ENCODE peak calls at places on chromosomes 12 and 14, in eight cellular contexts. V is foreskin fibroblast, O is RWPE1, I is substantia nigra, H is B cell, R is GM03348, T is aorta, U is progenitor cell of endocrine pancreas. A is an unnamed sample.

GRCh38 chr12:14366211-14366762 is 805 bp downstream of the ATF7IP start:
- DNase-seq in V (no peak), O (peak; percentile 7), T (no peak), U (no peak), R (peak; percentile 14), H (no peak), I (no peak), A (no peak)

GRCh38 chr14:77037886-77038511 is 9.5 kb upstream of the IRF2BPL start:
- DNase-seq in H (no peak), R (no peak), T (peak; percentile 81), U (no peak), O (no peak), V (no peak), I (no peak), A (no peak)

GRCh38 chr12:77947326-77947725 is 116.6 kb downstream of the NAV3 start:
- DNase-seq in H (no peak), T (no peak), R (peak; percentile 28), O (peak; percentile 35), U (no peak), V (peak; percentile 45), I (no peak), A (peak; percentile 39)

GRCh38 chr14:54182419-54183040 is 214.3 kb upstream of the CDKN3 start:
- DNase-seq in V (peak; percentile 70), I (no peak), U (no peak), T (no peak), R (peak; percentile 51), H (no peak), O (peak; percentile 57), A (peak; percentile 52)

GRCh38 chr12:127655691-127656090 is 611.3 kb upstream of the TMEM132C start:
- DNase-seq in R (peak; percentile 41), I (no peak), H (no peak), U (no peak), O (no peak), V (peak; percentile 59), T (no peak), A (peak; percentile 15)

GRCh38 chr12:108039794-108040193 is 89.3 kb upstream of the WSCD2 start:
- DNase-seq in I (no peak), R (no peak), H (no peak), V (no peak), U (no peak), T (no peak), O (no peak), A (no peak)

GRCh38 chr12:131352296-131352900 is 358.5 kb upstream of the SFSWAP start:
- DNase-seq in U (no peak), O (no peak), I (no peak), V (no peak), R (no peak), H (peak; percentile 27), T (peak; percentile 66), A (no peak)

GRCh38 chr14:79044894-79045624 is 874.9 kb downstream of the NRXN3 start:
- DNase-seq in R (peak; percentile 33), H (no peak), V (peak; percentile 94), U (no peak), I (no peak), T (no peak), O (peak; percentile 91), A (peak; percentile 21)

GRCh38 chr14:78959674-78960264 is 789.6 kb downstream of the NRXN3 start:
- DNase-seq in U (peak; percentile 60), H (peak; percentile 59), O (peak; percentile 67), I (peak; percentile 1), V (peak; percentile 67), T (peak; percentile 87), R (peak; percentile 80), A (peak; percentile 66)

GRCh38 chr12:13959131-13959734 is 22.2 kb downstream of the GRIN2B start:
- DNase-seq in H (no peak), O (no peak), U (no peak), I (no peak), V (no peak), T (no peak), R (no peak), A (no peak)

GRCh38 chr12:96347130-96347699 is 53.0 kb downstream of the CDK17 start:
- DNase-seq in I (no peak), V (no peak), H (no peak), U (no peak), T (no peak), O (no peak), R (no peak), A (no peak)

GRCh38 chr14:52048641-52049204 is 20.1 kb downstream of the NID2 start:
- DNase-seq in O (no peak), V (no peak), U (no peak), I (no peak), R (no peak), T (no peak), H (no peak), A (peak; percentile 81)

GRCh38 chr14:25552826-25553225 is 502.9 kb upstream of the STXBP6 start:
- DNase-seq in T (no peak), O (no peak), U (no peak), I (no peak), V (no peak), H (no peak), R (no peak), A (no peak)

GRCh38 chr14:31889297-31889696 is 187.8 kb upstream of the ARHGAP5 start:
- DNase-seq in V (no peak), H (no peak), T (no peak), R (no peak), O (no peak), I (no peak), U (no peak), A (no peak)

A was measured in fibroblast of gingiva.